ENCODE peak calls at places on chromosomes 6 and 20, in ten cellular contexts. U, D, G, P, I, V, J, Y, B and W are unnamed samples.

GRCh38 chr6:9482030-9482731 is 932.7 kb downstream of the TFAP2A start:
- DNase-seq in U (peak), D (no peak), G (no peak), P (no peak), I (peak), V (no peak), J (no peak), Y (peak), B (no peak), W (peak)

GRCh38 chr6:56938634-56939294 is 16.1 kb upstream of the BEND6 start:
- DNase-seq in U (peak), D (no peak), G (no peak), P (no peak), I (no peak), V (no peak), J (no peak), Y (peak), B (no peak), W (peak)

GRCh38 chr6:43338243-43338642 is 29.6 kb upstream of the CRIP3 start:
- DNase-seq in U (no peak), D (no peak), G (no peak), P (no peak), I (no peak), V (no peak), J (peak), Y (no peak), B (no peak), W (no peak)

GRCh38 chr6:107411161-107411560 is 48.2 kb downstream of the PDSS2 start:
- DNase-seq in U (no peak), D (no peak), G (no peak), P (no peak), I (no peak), V (no peak), J (no peak), Y (no peak), B (no peak), W (no peak)

GRCh38 chr20:47258745-47259695 is 97.5 kb downstream of the ZMYND8 start:
- DNase-seq in U (no peak), D (no peak), G (no peak), P (no peak), I (no peak), V (peak), J (peak), Y (peak), B (no peak), W (peak)

GRCh38 chr20:6739406-6739805 is 28.1 kb upstream of the BMP2 start:
- DNase-seq in U (no peak), D (peak), G (no peak), P (no peak), I (no peak), V (no peak), J (no peak), Y (no peak), B (no peak), W (no peak)

GRCh38 chr6:151330130-151330715 is 61.1 kb downstream of the ZBTB2 start:
- DNase-seq in U (peak), D (no peak), G (no peak), P (no peak), I (no peak), V (no peak), J (no peak), Y (peak), B (no peak), W (peak)

GRCh38 chr6:111474771-111475170 is 8.2 kb downstream of the REV3L start:
- DNase-seq in U (no peak), D (no peak), G (no peak), P (no peak), I (no peak), V (no peak), J (no peak), Y (no peak), B (no peak), W (no peak)

GRCh38 chr6:107763959-107764358 is 60.2 kb downstream of the SCML4 start:
- DNase-seq in U (no peak), D (no peak), G (no peak), P (no peak), I (no peak), V (no peak), J (no peak), Y (peak), B (no peak), W (peak)

GRCh38 chr6:125511809-125512341 is 210.1 kb upstream of the HDDC2 start:
- DNase-seq in U (no peak), D (peak), G (no peak), P (no peak), I (no peak), V (no peak), J (no peak), Y (peak), B (no peak), W (peak)

GRCh38 chr6:80214436-80215022 is 108.1 kb downstream of the BCKDHB start:
- DNase-seq in U (no peak), D (peak), G (peak), P (peak), I (peak), V (no peak), J (peak), Y (peak), B (no peak), W (peak)

GRCh38 chr6:137830562-137830961 is 36.5 kb upstream of the TNFAIP3 start:
- DNase-seq in U (no peak), D (no peak), G (no peak), P (no peak), I (no peak), V (no peak), J (peak), Y (no peak), B (no peak), W (peak)

GRCh38 chr6:20811112-20811746 is 277.0 kb downstream of the CDKAL1 start:
- DNase-seq in U (peak), D (no peak), G (no peak), P (no peak), I (peak), V (no peak), J (no peak), Y (peak), B (no peak), W (peak)

GRCh38 chr6:101747711-101748110 is 354.2 kb downstream of the GRIK2 start:
- DNase-seq in U (no peak), D (peak), G (no peak), P (no peak), I (no peak), V (no peak), J (no peak), Y (no peak), B (peak), W (no peak)

GRCh38 chr6:109348246-109348645 is 34.0 kb downstream of the CD164 start:
- DNase-seq in U (no peak), D (no peak), G (no peak), P (peak), I (no peak), V (no peak), J (no peak), Y (no peak), B (peak), W (no peak)

GRCh38 chr20:4217349-4217761 is 202.0 kb upstream of the RNF24 start:
- DNase-seq in U (no peak), D (no peak), G (peak), P (peak), I (peak), V (no peak), J (no peak), Y (peak), B (peak), W (peak)

GRCh38 chr6:165231581-165232276 is 77.7 kb downstream of the C6orf118 start:
- DNase-seq in U (no peak), D (no peak), G (no peak), P (no peak), I (peak), V (no peak), J (peak), Y (peak), B (no peak), W (peak)

GRCh38 chr6:155341130-155341828 is 27.0 kb upstream of the TFB1M start:
- DNase-seq in U (no peak), D (no peak), G (no peak), P (no peak), I (no peak), V (no peak), J (peak), Y (peak), B (no peak), W (peak)

GRCh38 chr6:26234421-26235239 is 130.4 kb upstream of the BTN3A2 start:
- DNase-seq in U (no peak), D (no peak), G (peak), P (peak), I (peak), V (no peak), J (peak), Y (peak), B (no peak), W (peak)

GRCh38 chr20:46401478-46401860 is 4.9 kb downstream of the ELMO2 start:
- DNase-seq in U (no peak), D (peak), G (no peak), P (no peak), I (no peak), V (no peak), J (peak), Y (no peak), B (no peak), W (no peak)

GRCh38 chr6:47098570-47098993 is 56.5 kb upstream of the ADGRF1 start:
- DNase-seq in U (no peak), D (no peak), G (no peak), P (no peak), I (no peak), V (no peak), J (no peak), Y (peak), B (no peak), W (peak)

GRCh38 chr6:137692806-137693205 is 174.3 kb upstream of the TNFAIP3 start:
- DNase-seq in U (no peak), D (no peak), G (no peak), P (no peak), I (no peak), V (no peak), J (no peak), Y (peak), B (no peak), W (peak)

GRCh38 chr6:32181890-32182529 is 2.0 kb downstream of the AGER start:
- DNase-seq in U (no peak), D (no peak), G (no peak), P (no peak), I (no peak), V (peak), J (no peak), Y (no peak), B (no peak), W (no peak)

GRCh38 chr6:135291288-135292116 is 110.4 kb downstream of the MYB start:
- DNase-seq in U (no peak), D (no peak), G (no peak), P (no peak), I (no peak), V (no peak), J (no peak), Y (peak), B (no peak), W (peak)

GRCh38 chr6:133446789-133447188 is 205.6 kb downstream of the EYA4 start:
- DNase-seq in U (no peak), D (no peak), G (no peak), P (no peak), I (no peak), V (no peak), J (no peak), Y (no peak), B (no peak), W (no peak)

GRCh38 chr6:94071835-94072234 is 652.5 kb upstream of the EPHA7 start:
- DNase-seq in U (no peak), D (no peak), G (no peak), P (no peak), I (peak), V (no peak), J (no peak), Y (no peak), B (no peak), W (peak)

GRCh38 chr6:112639436-112639835 is 292.3 kb downstream of the RFPL4B start:
- DNase-seq in U (no peak), D (no peak), G (no peak), P (no peak), I (no peak), V (no peak), J (no peak), Y (peak), B (no peak), W (peak)

GRCh38 chr20:45419188-45420091 is 3.5 kb downstream of the PIGT start:
- DNase-seq in U (peak), D (peak), G (peak), P (peak), I (no peak), V (no peak), J (peak), Y (peak), B (peak), W (peak)

GRCh38 chr6:6007311-6008113 is 787 bp upstream of the NRN1 start:
- DNase-seq in U (no peak), D (peak), G (no peak), P (no peak), I (peak), V (peak), J (peak), Y (peak), B (peak), W (peak)

GRCh38 chr6:68473433-68474210 is 161.5 kb upstream of the ADGRB3 start:
- DNase-seq in U (no peak), D (no peak), G (no peak), P (no peak), I (no peak), V (no peak), J (no peak), Y (no peak), B (no peak), W (peak)
- H3K4me3 ChIP-seq in U (no peak), D (no peak), G (no peak), P (no peak), I (no peak), V (no peak), J (no peak), Y (no peak), B (no peak), W (no peak)

GRCh38 chr20:21308340-21308739 is 5.2 kb downstream of the XRN2 start:
- DNase-seq in U (no peak), D (no peak), G (no peak), P (no peak), I (no peak), V (no peak), J (no peak), Y (no peak), B (no peak), W (no peak)

GRCh38 chr20:21301940-21302644 is 1.0 kb upstream of the XRN2 start:
- DNase-seq in U (no peak), D (no peak), G (no peak), P (no peak), I (no peak), V (no peak), J (no peak), Y (no peak), B (no peak), W (no peak)

GRCh38 chr20:21303872-21304586 is 898 bp downstream of the XRN2 start:
- DNase-seq in U (no peak), D (no peak), G (no peak), P (no peak), I (no peak), V (no peak), J (no peak), Y (peak), B (no peak), W (peak)

GRCh38 chr20:21302645-21303060 is 478 bp upstream of the XRN2 start:
- DNase-seq in U (no peak), D (no peak), G (no peak), P (no peak), I (no peak), V (no peak), J (no peak), Y (no peak), B (no peak), W (peak)

DNA sequence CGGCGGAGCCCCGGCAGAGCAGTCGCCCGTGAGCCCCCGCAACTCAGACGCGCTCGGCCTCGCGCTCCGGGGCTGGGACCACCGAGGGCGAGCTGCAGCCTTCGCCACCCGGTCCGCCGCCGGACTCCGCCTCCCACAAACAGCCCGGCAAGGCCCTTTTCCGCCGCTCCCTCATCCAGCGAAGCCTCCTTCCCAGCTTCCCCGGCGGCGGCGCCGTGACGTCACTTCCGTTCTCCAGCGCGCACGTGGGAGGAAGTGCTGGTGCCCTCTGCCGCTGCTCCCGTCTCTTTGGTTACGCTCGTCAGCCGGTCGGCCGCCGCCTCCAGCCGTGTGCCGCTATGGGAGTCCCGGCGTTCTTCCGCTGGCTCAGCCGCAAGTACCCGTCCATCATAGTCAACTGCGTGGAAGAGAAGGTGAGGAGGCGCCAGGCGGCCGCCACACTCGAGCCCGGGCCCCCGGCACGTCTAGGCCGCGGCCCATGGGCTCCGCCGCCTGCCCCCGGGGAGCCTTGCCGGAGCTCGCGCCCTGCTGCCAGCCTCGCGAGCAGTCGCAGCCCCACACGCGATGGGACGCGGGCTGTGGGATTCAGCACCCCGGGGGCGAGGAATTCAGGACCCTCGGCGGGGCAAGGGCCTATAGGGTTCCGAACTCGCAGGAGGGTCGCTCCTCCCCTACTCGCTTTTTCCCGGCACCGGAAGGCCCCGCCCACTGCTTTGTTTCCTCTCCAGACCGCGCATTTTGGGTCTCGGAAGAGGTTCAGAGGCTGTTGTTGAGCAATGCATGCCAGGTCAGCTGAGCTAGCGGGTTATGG is at the start of gene XRN2:
- DNase-seq in U (peak), D (peak), G (peak), P (peak), I (peak), V (peak), J (peak), Y (peak), B (peak), W (peak)
- TF ChIP-seq CTCF in U (peak), D (no peak), G (no peak), P (no peak), I (no peak), V (no peak), J (peak), Y (peak), B (no peak), W (no peak)

DNA sequence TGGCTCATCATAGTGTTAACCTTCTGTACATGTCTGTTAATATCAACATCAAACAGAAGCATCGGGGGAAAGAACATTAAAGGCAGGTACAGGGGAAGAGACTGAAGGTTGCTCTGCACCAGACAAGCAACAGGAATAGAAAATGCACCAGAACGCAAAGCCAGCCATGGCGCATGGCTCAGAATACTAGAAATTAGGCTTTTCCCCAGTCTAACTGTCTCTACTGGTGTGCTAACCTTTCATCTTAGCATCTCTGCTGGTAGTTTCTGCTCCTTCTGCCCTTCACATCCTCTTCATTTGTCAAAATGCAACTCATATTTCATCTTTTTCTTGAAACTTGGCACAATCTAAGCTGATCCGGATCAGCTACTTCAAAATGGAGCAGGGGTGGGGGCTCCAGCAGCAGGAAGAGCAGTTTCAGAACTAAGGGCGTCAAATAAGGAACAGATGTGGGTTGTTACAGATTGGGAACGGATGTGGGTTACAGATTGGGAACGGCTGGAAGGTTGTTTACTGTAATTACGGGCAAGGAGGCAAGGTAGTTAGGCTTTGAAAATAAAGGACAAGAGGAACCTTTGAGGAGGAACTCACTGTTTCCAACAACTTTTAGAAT is 13.1 kb upstream of the RNASET2 start:
- DNase-seq in U (no peak), D (no peak), G (no peak), P (no peak), I (no peak), V (no peak), J (no peak), Y (peak), B (no peak), W (peak)
- H3K4me3 ChIP-seq in U (no peak), D (no peak), G (no peak), P (no peak), I (no peak), V (no peak), J (no peak), Y (no peak), B (no peak), W (no peak)

GRCh38 chr6:84681693-84682326 is 82.6 kb downstream of the TBX18 start:
- DNase-seq in U (no peak), D (no peak), G (no peak), P (no peak), I (no peak), V (no peak), J (no peak), Y (no peak), B (no peak), W (no peak)

GRCh38 chr6:84687487-84687886 is 76.9 kb downstream of the TBX18 start:
- DNase-seq in U (peak), D (no peak), G (no peak), P (no peak), I (peak), V (no peak), J (no peak), Y (peak), B (no peak), W (no peak)

GRCh38 chr6:84688187-84688878 is 76.1 kb downstream of the TBX18 start:
- DNase-seq in U (peak), D (no peak), G (no peak), P (no peak), I (no peak), V (no peak), J (no peak), Y (peak), B (no peak), W (peak)

GRCh38 chr6:84685983-84686584 is 78.3 kb downstream of the TBX18 start:
- DNase-seq in U (no peak), D (no peak), G (peak), P (no peak), I (peak), V (no peak), J (peak), Y (no peak), B (no peak), W (peak)
- TF ChIP-seq CTCF in U (peak), D (no peak), G (peak), P (peak), I (peak), V (no peak), J (peak), Y (peak), B (peak), W (peak)

DNA sequence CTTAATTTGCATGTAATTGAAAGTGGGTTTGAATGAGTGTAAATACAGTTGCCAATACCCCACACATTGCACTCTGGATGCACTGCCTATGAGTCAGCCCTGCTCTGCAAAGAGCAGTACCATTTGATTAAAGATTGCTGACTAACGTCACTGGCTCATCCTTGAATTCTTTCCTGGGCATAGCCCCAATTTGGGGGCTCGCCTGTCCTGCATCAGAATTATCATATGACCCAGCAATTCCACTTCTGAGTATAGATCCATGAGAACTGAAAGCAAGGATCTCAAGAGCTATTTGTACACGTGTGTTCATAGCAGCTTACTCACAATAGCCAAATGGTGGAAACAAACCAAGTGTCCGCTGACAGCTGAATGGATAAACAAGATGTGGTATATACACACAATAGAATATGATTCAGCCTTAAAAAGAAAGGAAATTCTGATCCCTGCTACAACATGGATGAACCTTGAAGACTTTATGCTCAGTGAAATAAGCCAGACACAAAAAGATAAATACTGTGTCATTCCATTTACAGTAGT is 36.3 kb downstream of the MYLK4 start:
- DNase-seq in U (peak), D (no peak), G (no peak), P (no peak), I (no peak), V (no peak), J (no peak), Y (peak), B (no peak), W (peak)
- H3K4me3 ChIP-seq in U (no peak), D (no peak), G (no peak), P (no peak), I (no peak), V (no peak), J (no peak), Y (no peak), B (no peak), W (no peak)